ENCODE peak calls at places on chromosomes 13 and 19, in nine cellular contexts. A is activated T-cell treated with anti-CD3 and anti-CD28 coated beads, Interleukin-2, amount 50 U/mL, for 1 hour; O is neural crest cell; N is activated naive CD4-positive, alpha-beta T cell treated with anti-CD3 and anti-CD28 coated beads for 36 hours; G is KG1; T is T-helper 2 cell; L is Right ventricle myocardium superior; P is lower lobe of right lung; Y is cardiac muscle cell. K is an unnamed sample.

GRCh38 chr19:43662487-43662886 is 7.5 kb downstream of the PLAUR start:
- DNase-seq in A (no peak), O (no peak), N (no peak), G (no peak), T (no peak), L (no peak), P (no peak), Y (peak; percentile 38), K (no peak)

GRCh38 chr19:1373042-1373533 is 10.6 kb upstream of the NDUFS7 start:
- DNase-seq in A (no peak), O (no peak), N (no peak), G (no peak), T (no peak), L (peak; percentile 40), P (no peak), Y (no peak), K (no peak)

GRCh38 chr19:7104783-7105447 is 35.4 kb downstream of the ZNF557 start:
- DNase-seq in A (no peak), O (no peak), N (no peak), G (no peak), T (no peak), L (no peak), P (no peak), Y (no peak), K (no peak)

GRCh38 chr19:11111771-11112144 is 22.5 kb downstream of the LDLR start:
- DNase-seq in A (no peak), O (no peak), N (no peak), G (no peak), T (no peak), L (no peak), P (no peak), Y (no peak), K (no peak)

GRCh38 chr13:35727881-35728280 is 251.4 kb upstream of the MAB21L1 start:
- DNase-seq in A (no peak), O (no peak), N (no peak), G (no peak), T (no peak), L (no peak), P (no peak), Y (no peak), K (no peak)

GRCh38 chr13:37918116-37919100 is 48.8 kb upstream of the TRPC4 start:
- DNase-seq in A (no peak), O (no peak), N (no peak), G (no peak), T (no peak), L (no peak), P (no peak), Y (no peak), K (no peak)

GRCh38 chr19:7848779-7849457 is 18.9 kb downstream of the EVI5L start:
- DNase-seq in A (no peak), O (no peak), N (no peak), G (no peak), T (no peak), L (no peak), P (no peak), Y (no peak), K (no peak)

GRCh38 chr13:25990801-25991200 is 61.0 kb downstream of the SHISA2 start:
- DNase-seq in A (no peak), O (no peak), N (no peak), G (no peak), T (no peak), L (no peak), P (no peak), Y (peak; percentile 30), K (no peak)

GRCh38 chr19:29576761-29577661 is 29.1 kb upstream of the POP4 start:
- DNase-seq in A (no peak), O (no peak), N (peak; percentile 70), G (no peak), T (no peak), L (no peak), P (no peak), Y (peak; percentile 25), K (no peak)

GRCh38 chr19:6733338-6734095 is 3.9 kb downstream of the GPR108 start:
- DNase-seq in A (no peak), O (no peak), N (no peak), G (no peak), T (no peak), L (peak; percentile 35), P (peak; percentile 45), Y (no peak), K (no peak)

GRCh38 chr13:27476943-27477681 is 26.7 kb upstream of the MTIF3 start:
- DNase-seq in A (no peak), O (no peak), N (no peak), G (no peak), T (no peak), L (no peak), P (no peak), Y (peak; percentile 16), K (peak; percentile 33)

GRCh38 chr19:1068111-1069001 is 1.4 kb downstream of the ARHGAP45 start:
- DNase-seq in A (peak; percentile 79), O (no peak), N (peak; percentile 86), G (no peak), T (no peak), L (peak; percentile 80), P (peak; percentile 76), Y (no peak), K (no peak)

GRCh38 chr13:36207672-36208071 is 6.7 kb downstream of the SOHLH2 start:
- DNase-seq in A (no peak), O (no peak), N (no peak), G (no peak), T (no peak), L (no peak), P (no peak), Y (peak; percentile 8), K (peak; percentile 2)

GRCh38 chr13:101521371-101521770 is 68.9 kb downstream of the ITGBL1 start:
- DNase-seq in A (no peak), O (no peak), N (no peak), G (no peak), T (no peak), L (no peak), P (no peak), Y (no peak), K (no peak)

GRCh38 chr13:24511019-24511823 is 1.4 kb downstream of the PARP4 start:
- DNase-seq in A (peak; percentile 50), O (no peak), N (peak; percentile 82), G (no peak), T (no peak), L (peak; percentile 42), P (no peak), Y (peak; percentile 89), K (peak; percentile 73)

GRCh38 chr13:97067342-97067895 is 73.1 kb upstream of the OXGR1 start:
- DNase-seq in A (no peak), O (no peak), N (no peak), G (no peak), T (no peak), L (no peak), P (no peak), Y (peak; percentile 51), K (no peak)

GRCh38 chr13:89925107-89925506 is 1422.4 kb upstream of the MIR17HG start:
- DNase-seq in A (no peak), O (no peak), N (no peak), G (peak; percentile 2), T (no peak), L (no peak), P (no peak), Y (peak; percentile 35), K (peak; percentile 27)

GRCh38 chr19:17243854-17244617 is 1.7 kb downstream of the NR2F6 start:
- DNase-seq in A (no peak), O (no peak), N (no peak), G (no peak), T (no peak), L (peak; percentile 80), P (peak; percentile 73), Y (peak; percentile 54), K (no peak)

GRCh38 chr13:89097994-89098393 is 1426.8 kb downstream of the SLITRK5 start:
- DNase-seq in A (no peak), O (no peak), N (no peak), G (no peak), T (no peak), L (no peak), P (no peak), Y (no peak), K (no peak)

GRCh38 chr13:100464006-100464405 is 124.6 kb downstream of the GGACT start:
- DNase-seq in A (no peak), O (no peak), N (no peak), G (no peak), T (no peak), L (no peak), P (no peak), Y (peak; percentile 27), K (no peak)